ENCODE peak calls at places on chromosome 12, in nine cellular contexts. Y is cardiac muscle cell; I is upper lobe of left lung; B is naive thymus-derived CD8-positive, alpha-beta T cell; O is stimulated activated CD4-positive, alpha-beta T cell treated with anti-CD3 and anti-CD28 coated beads, Interleukin-12 subunit alpha, Interleukin-12 subunit beta, amount 100 ng/mL, for 4 hours; U is OCI-LY7; A is SK-N-DZ; E is NCI-H524; Q is brain pericyte. G is an unnamed sample.

GRCh38 chr12:123058471-123058870 is 78.0 kb downstream of the ARL6IP4 start:
- DNase-seq in A (no peak), I (peak), E (peak), Y (no peak), B (no peak), Q (no peak), U (no peak), O (no peak), G (no peak)

GRCh38 chr12:130225347-130225746 is 63.1 kb downstream of the FZD10 start:
- DNase-seq in E (no peak), I (no peak), O (no peak), Q (no peak), Y (no peak), U (no peak), B (no peak), A (no peak), G (no peak)

GRCh38 chr12:57625261-57626032 is 7.6 kb downstream of the B4GALNT1 start:
- DNase-seq in B (no peak), O (no peak), A (no peak), Y (no peak), Q (no peak), I (no peak), E (no peak), U (no peak), G (no peak)

GRCh38 chr12:19739195-19739776 is 300.0 kb downstream of the AEBP2 start:
- DNase-seq in B (no peak), O (no peak), E (peak), U (peak), Y (peak), I (no peak), Q (peak), A (peak), G (peak)

GRCh38 chr12:105239304-105239703 is 3.3 kb upstream of the APPL2 start:
- DNase-seq in Q (no peak), O (no peak), A (no peak), B (no peak), Y (no peak), I (no peak), E (no peak), U (no peak), G (no peak)

GRCh38 chr12:41621288-41621687 is 433.2 kb downstream of the PDZRN4 start:
- DNase-seq in E (no peak), I (no peak), A (no peak), B (no peak), O (no peak), U (no peak), Y (no peak), Q (no peak), G (no peak)

GRCh38 chr12:48180857-48181495 is 2.5 kb upstream of the CCDC184 start:
- DNase-seq in O (no peak), B (no peak), A (no peak), U (no peak), I (no peak), Y (no peak), E (no peak), Q (no peak), G (no peak)

GRCh38 chr12:132379996-132380395 is 50.6 kb upstream of the GALNT9 start:
- DNase-seq in A (no peak), Y (no peak), O (no peak), U (no peak), I (no peak), B (no peak), E (no peak), Q (no peak), G (no peak)

GRCh38 chr12:98985156-98985555 is 340.1 kb downstream of the APAF1 start:
- DNase-seq in O (no peak), E (no peak), B (no peak), I (no peak), U (no peak), Q (no peak), A (no peak), Y (no peak), G (no peak)

GRCh38 chr12:9363145-9363544 is 154.9 kb upstream of the PZP start:
- DNase-seq in Q (no peak), Y (no peak), U (no peak), I (no peak), B (no peak), O (no peak), A (no peak), E (no peak), G (no peak)

GRCh38 chr12:109134186-109134917 is 18.0 kb downstream of the ACACB start:
- DNase-seq in B (no peak), I (no peak), Y (peak), O (no peak), A (no peak), E (peak), U (no peak), Q (no peak), G (no peak)

GRCh38 chr12:120720234-120720968 is 5.2 kb upstream of the ACADS start:
- DNase-seq in O (no peak), U (no peak), A (no peak), I (peak), B (no peak), Y (no peak), Q (no peak), E (no peak), G (no peak)

GRCh38 chr12:116861331-116861730 is 19.9 kb downstream of the HRK start:
- DNase-seq in Q (no peak), B (no peak), I (no peak), O (no peak), Y (no peak), E (no peak), U (peak), A (no peak), G (no peak)

GRCh38 chr12:65501093-65501621 is 222.7 kb downstream of the MSRB3 start:
- DNase-seq in Y (peak), E (no peak), O (no peak), I (peak), U (no peak), A (no peak), B (no peak), Q (no peak), G (no peak)

GRCh38 chr12:95624544-95624943 is 73.3 kb upstream of the USP44 start:
- DNase-seq in Q (no peak), O (no peak), B (no peak), Y (no peak), A (no peak), U (no peak), I (no peak), E (no peak), G (no peak)

GRCh38 chr12:69987453-69988102 is 162.6 kb downstream of the MYRFL start:
- DNase-seq in Y (peak), Q (no peak), B (no peak), U (no peak), I (no peak), O (no peak), E (no peak), A (peak), G (no peak)

GRCh38 chr12:105474672-105475071 is 144.2 kb downstream of the C12orf75 start:
- DNase-seq in B (no peak), A (no peak), U (no peak), O (no peak), E (no peak), Q (no peak), I (no peak), Y (no peak), G (no peak)

GRCh38 chr12:127785936-127786335 is 481.0 kb upstream of the TMEM132C start:
- DNase-seq in Q (no peak), A (no peak), U (no peak), O (no peak), I (no peak), Y (no peak), B (no peak), E (no peak), G (no peak)

GRCh38 chr12:53045646-53046045 is 4.2 kb upstream of the TNS2 start:
- DNase-seq in B (no peak), E (no peak), O (no peak), A (no peak), Q (no peak), I (no peak), Y (no peak), U (no peak), G (no peak)

GRCh38 chr12:10361084-10361483 is 28.8 kb downstream of the KLRK1 start:
- DNase-seq in Y (no peak), U (no peak), A (no peak), E (no peak), O (no peak), I (no peak), Q (no peak), B (no peak), G (no peak)

GRCh38 chr12:15393037-15393436 is 70.7 kb downstream of the PTPRO start:
- DNase-seq in Q (no peak), I (no peak), Y (no peak), B (no peak), U (no peak), O (no peak), A (no peak), E (no peak), G (no peak)

GRCh38 chr12:121812921-121813896 is 9.4 kb downstream of the SETD1B start:
- DNase-seq in A (no peak), O (no peak), Y (no peak), U (no peak), Q (no peak), B (no peak), I (no peak), E (no peak), G (no peak)

GRCh38 chr12:720231-720941 is 32.0 kb upstream of the WNK1 start:
- DNase-seq in Q (no peak), Y (no peak), A (no peak), O (no peak), B (no peak), I (no peak), E (no peak), U (no peak), G (no peak)

G was measured in effector memory CD8-positive, alpha-beta T cell.